ENCODE peak calls at places on chromosomes 2 and 18, in seven cellular contexts. V is CD4-positive, CD25-positive, alpha-beta regulatory T cell; S is amniotic epithelial cell; C is lower lobe of right lung; K is astrocyte of the spinal cord; P is memory B cell; T is AG08396. Y is an unnamed sample.

GRCh38 chr2:121529439-121530209 is 1.1 kb upstream of the RNU4ATAC start:
- DNase-seq in V (no peak), K (peak), S (peak), T (peak), C (peak), P (no peak), Y (no peak)

GRCh38 chr18:4271952-4272351 is 183.2 kb downstream of the DLGAP1 start:
- DNase-seq in S (no peak), P (no peak), K (no peak), C (no peak), T (no peak), V (no peak), Y (no peak)

GRCh38 chr2:100852999-100853908 is 33.3 kb downstream of the NPAS2 start:
- DNase-seq in V (no peak), K (no peak), C (no peak), P (no peak), S (peak), T (no peak), Y (no peak)

GRCh38 chr18:9575558-9575957 is 38.8 kb downstream of the PPP4R1 start:
- DNase-seq in T (peak), K (peak), S (peak), P (peak), C (peak), V (peak), Y (no peak)

GRCh38 chr2:205976120-205976814 is 109.7 kb downstream of the INO80D start:
- DNase-seq in S (no peak), T (no peak), K (no peak), V (no peak), P (no peak), C (no peak), Y (no peak)

GRCh38 chr2:76958749-76959148 is 563.4 kb downstream of the LRRTM4 start:
- DNase-seq in C (no peak), V (no peak), P (no peak), T (no peak), S (peak), K (peak), Y (no peak)

GRCh38 chr2:82740527-82740926 is 1718.6 kb downstream of the SUCLG1 start:
- DNase-seq in T (no peak), P (no peak), V (no peak), K (no peak), C (no peak), S (no peak), Y (no peak)

GRCh38 chr2:170101789-170102188 is 76.2 kb upstream of the MYO3B start:
- DNase-seq in K (no peak), C (no peak), V (no peak), P (no peak), S (no peak), T (no peak), Y (no peak)

GRCh38 chr2:17756629-17757028 is 2.7 kb downstream of the GEN1 start:
- DNase-seq in C (no peak), S (peak), T (no peak), P (no peak), V (no peak), K (no peak), Y (peak)

GRCh38 chr2:101972621-101973434 is 18.9 kb upstream of the IL1R2 start:
- DNase-seq in S (peak), C (no peak), K (peak), P (no peak), V (no peak), T (peak), Y (no peak)

GRCh38 chr2:36568533-36569246 is 29.3 kb downstream of the FEZ2 start:
- DNase-seq in T (peak), S (peak), P (no peak), V (no peak), K (peak), C (no peak), Y (no peak)

GRCh38 chr18:57846258-57846657 is 43.1 kb upstream of the ATP8B1 start:
- DNase-seq in C (no peak), S (peak), T (peak), K (peak), V (no peak), P (no peak), Y (peak)

GRCh38 chr2:48270209-48270608 is 259.7 kb upstream of the STON1 start:
- DNase-seq in K (no peak), V (no peak), S (no peak), P (no peak), C (no peak), T (no peak), Y (no peak)

GRCh38 chr2:75622500-75622899 is 24.1 kb upstream of the MRPL19 start:
- DNase-seq in P (no peak), T (no peak), K (no peak), S (no peak), C (no peak), V (no peak), Y (no peak)

GRCh38 chr2:18745431-18746272 is 156.3 kb upstream of the NT5C1B start:
- DNase-seq in K (no peak), C (no peak), P (no peak), T (no peak), V (no peak), S (no peak), Y (no peak)

GRCh38 chr2:185074156-185074555 is 475.8 kb downstream of the ZNF804A start:
- DNase-seq in S (no peak), T (no peak), P (no peak), V (no peak), C (no peak), K (no peak), Y (no peak)

GRCh38 chr2:95320986-95321767 is 24.0 kb downstream of the KCNIP3 start:
- DNase-seq in K (no peak), S (no peak), C (no peak), T (no peak), P (no peak), V (no peak), Y (no peak)

GRCh38 chr2:202541137-202541536 is 93.6 kb upstream of the FAM117B start:
- DNase-seq in K (no peak), V (no peak), C (no peak), T (no peak), P (no peak), S (peak), Y (peak)

GRCh38 chr2:127589358-127589757 is 53.9 kb downstream of the MYO7B start:
- DNase-seq in P (no peak), V (no peak), K (no peak), T (no peak), S (no peak), C (no peak), Y (no peak)

GRCh38 chr2:234677758-234678538 is 181.1 kb upstream of the ARL4C start:
- DNase-seq in T (no peak), S (peak), P (no peak), C (no peak), V (no peak), K (no peak), Y (no peak)

GRCh38 chr18:26482567-26482966 is 65.8 kb downstream of the KCTD1 start:
- DNase-seq in P (no peak), T (no peak), S (no peak), V (no peak), K (no peak), C (no peak), Y (no peak)

GRCh38 chr2:71929482-71929772 is 218.2 kb downstream of the CYP26B1 start:
- DNase-seq in P (no peak), S (no peak), K (no peak), T (no peak), C (no peak), V (no peak), Y (no peak)

GRCh38 chr2:56248965-56249742 is 65.4 kb downstream of the CCDC85A start:
- DNase-seq in T (no peak), S (no peak), C (no peak), V (no peak), P (no peak), K (no peak), Y (no peak)

GRCh38 chr2:29236074-29236473 is 120.9 kb downstream of the CLIP4 start:
- DNase-seq in C (no peak), S (no peak), T (no peak), V (no peak), K (no peak), P (no peak), Y (no peak)

GRCh38 chr2:65710779-65711295 is 278.4 kb upstream of the SPRED2 start:
- DNase-seq in P (no peak), C (no peak), V (no peak), S (peak), T (no peak), K (no peak), Y (peak)

GRCh38 chr2:218781691-218782528 is at the start of gene CYP27A1:
- DNase-seq in C (peak), P (no peak), T (peak), S (peak), K (peak), V (no peak), Y (no peak)

GRCh38 chr2:26970928-26971627 is 641 bp downstream of the MAPRE3 start:
- DNase-seq in C (no peak), V (no peak), P (peak), S (no peak), K (peak), T (peak), Y (peak)

GRCh38 chr2:204175552-204176271 is 239.1 kb downstream of the ICOS start:
- DNase-seq in K (no peak), P (no peak), T (no peak), V (no peak), C (no peak), S (no peak), Y (peak)